ENCODE peak calls at places on chromosome 14, in seven cellular contexts. One of them, this sample, is unnamed.

GRCh38 chr14:61288720-61289119 is 7.6 kb upstream of the TMEM30B start:
- DNase-seq in cardiac fibroblast: no peak
- DNase-seq in AG10803: no peak
- DNase-seq in hepatocyte: no peak
- DNase-seq in stomach: no peak
- DNase-seq in astrocyte of the spinal cord: no peak
- DNase-seq in fibroblast of lung: no peak
- DNase-seq in this sample: no peak

GRCh38 chr14:87049886-87050820 is 942.8 kb downstream of the GALC start:
- DNase-seq in astrocyte of the spinal cord: peak
- DNase-seq in AG10803: peak
- DNase-seq in fibroblast of lung: peak
- DNase-seq in stomach: no peak
- DNase-seq in hepatocyte: peak
- DNase-seq in cardiac fibroblast: peak
- DNase-seq in this sample: peak

GRCh38 chr14:86673523-86673969 is 1143.6 kb downstream of the FLRT2 start:
- DNase-seq in AG10803: no peak
- DNase-seq in stomach: peak
- DNase-seq in hepatocyte: peak
- DNase-seq in cardiac fibroblast: no peak
- DNase-seq in astrocyte of the spinal cord: no peak
- DNase-seq in fibroblast of lung: no peak
- DNase-seq in this sample: no peak

GRCh38 chr14:74049886-74050495 is 30.8 kb downstream of the BBOF1 start:
- DNase-seq in AG10803: peak
- DNase-seq in astrocyte of the spinal cord: no peak
- DNase-seq in cardiac fibroblast: no peak
- DNase-seq in hepatocyte: no peak
- DNase-seq in stomach: no peak
- DNase-seq in fibroblast of lung: no peak
- DNase-seq in this sample: no peak

GRCh38 chr14:101527987-101528386 is 33.3 kb upstream of the DIO3 start:
- DNase-seq in stomach: no peak
- DNase-seq in hepatocyte: no peak
- DNase-seq in astrocyte of the spinal cord: no peak
- DNase-seq in AG10803: no peak
- DNase-seq in cardiac fibroblast: no peak
- DNase-seq in fibroblast of lung: no peak
- DNase-seq in this sample: no peak

GRCh38 chr14:85310491-85311272 is 219.3 kb upstream of the FLRT2 start:
- DNase-seq in AG10803: no peak
- DNase-seq in stomach: no peak
- DNase-seq in fibroblast of lung: no peak
- DNase-seq in astrocyte of the spinal cord: no peak
- DNase-seq in cardiac fibroblast: no peak
- DNase-seq in hepatocyte: no peak
- DNase-seq in this sample: no peak

GRCh38 chr14:96257900-96258299 is 1.9 kb downstream of the BDKRB1 start:
- DNase-seq in AG10803: no peak
- DNase-seq in stomach: no peak
- DNase-seq in cardiac fibroblast: no peak
- DNase-seq in hepatocyte: no peak
- DNase-seq in astrocyte of the spinal cord: no peak
- DNase-seq in fibroblast of lung: no peak
- DNase-seq in this sample: no peak

GRCh38 chr14:21003788-21004346 is 4.8 kb downstream of the SLC39A2 start:
- DNase-seq in astrocyte of the spinal cord: no peak
- DNase-seq in hepatocyte: no peak
- DNase-seq in cardiac fibroblast: no peak
- DNase-seq in AG10803: no peak
- DNase-seq in fibroblast of lung: no peak
- DNase-seq in stomach: no peak
- DNase-seq in this sample: no peak

GRCh38 chr14:54483073-54483745 is 5.6 kb downstream of the GMFB start:
- DNase-seq in hepatocyte: no peak
- DNase-seq in fibroblast of lung: no peak
- DNase-seq in astrocyte of the spinal cord: no peak
- DNase-seq in cardiac fibroblast: no peak
- DNase-seq in stomach: no peak
- DNase-seq in AG10803: no peak
- DNase-seq in this sample: no peak

GRCh38 chr14:101409006-101409543 is 152.2 kb upstream of the DIO3 start:
- DNase-seq in stomach: no peak
- DNase-seq in cardiac fibroblast: no peak
- DNase-seq in astrocyte of the spinal cord: no peak
- DNase-seq in fibroblast of lung: no peak
- DNase-seq in AG10803: no peak
- DNase-seq in hepatocyte: no peak
- DNase-seq in this sample: no peak

GRCh38 chr14:91219505-91220389 is 24.8 kb downstream of the GPR68 start:
- DNase-seq in astrocyte of the spinal cord: no peak
- DNase-seq in cardiac fibroblast: no peak
- DNase-seq in fibroblast of lung: no peak
- DNase-seq in AG10803: no peak
- DNase-seq in hepatocyte: no peak
- DNase-seq in stomach: peak
- DNase-seq in this sample: no peak

GRCh38 chr14:96162741-96163140 is 41.9 kb upstream of the BDKRB2 start:
- DNase-seq in stomach: peak
- DNase-seq in cardiac fibroblast: peak
- DNase-seq in hepatocyte: no peak
- DNase-seq in fibroblast of lung: peak
- DNase-seq in AG10803: peak
- DNase-seq in astrocyte of the spinal cord: no peak
- DNase-seq in this sample: no peak

GRCh38 chr14:75113932-75114539 is 12.8 kb downstream of the NEK9 start:
- DNase-seq in cardiac fibroblast: no peak
- DNase-seq in AG10803: no peak
- DNase-seq in hepatocyte: no peak
- DNase-seq in fibroblast of lung: no peak
- DNase-seq in astrocyte of the spinal cord: no peak
- DNase-seq in stomach: no peak
- DNase-seq in this sample: no peak

GRCh38 chr14:35825968-35826217 is 245 bp upstream of the BRMS1L start:
- DNase-seq in hepatocyte: no peak
- DNase-seq in cardiac fibroblast: no peak
- DNase-seq in AG10803: no peak
- DNase-seq in stomach: no peak
- DNase-seq in fibroblast of lung: no peak
- DNase-seq in astrocyte of the spinal cord: no peak
- DNase-seq in this sample: no peak

GRCh38 chr14:35826952-35827416 is 846 bp downstream of the BRMS1L start:
- DNase-seq in cardiac fibroblast: no peak
- DNase-seq in fibroblast of lung: no peak
- DNase-seq in stomach: no peak
- DNase-seq in AG10803: no peak
- DNase-seq in astrocyte of the spinal cord: no peak
- DNase-seq in hepatocyte: no peak
- DNase-seq in this sample: no peak

GRCh38 chr14:35827678-35828472 is 1.7 kb downstream of the BRMS1L start:
- DNase-seq in astrocyte of the spinal cord: no peak
- DNase-seq in hepatocyte: no peak
- DNase-seq in fibroblast of lung: no peak
- DNase-seq in cardiac fibroblast: no peak
- DNase-seq in stomach: no peak
- DNase-seq in AG10803: no peak
- DNase-seq in this sample: no peak

GRCh38 chr14:35829449-35829848 is 3.3 kb downstream of the BRMS1L start:
- DNase-seq in astrocyte of the spinal cord: peak
- DNase-seq in fibroblast of lung: peak
- DNase-seq in hepatocyte: no peak
- DNase-seq in AG10803: peak
- DNase-seq in cardiac fibroblast: peak
- DNase-seq in stomach: no peak
- DNase-seq in this sample: no peak

DNA sequence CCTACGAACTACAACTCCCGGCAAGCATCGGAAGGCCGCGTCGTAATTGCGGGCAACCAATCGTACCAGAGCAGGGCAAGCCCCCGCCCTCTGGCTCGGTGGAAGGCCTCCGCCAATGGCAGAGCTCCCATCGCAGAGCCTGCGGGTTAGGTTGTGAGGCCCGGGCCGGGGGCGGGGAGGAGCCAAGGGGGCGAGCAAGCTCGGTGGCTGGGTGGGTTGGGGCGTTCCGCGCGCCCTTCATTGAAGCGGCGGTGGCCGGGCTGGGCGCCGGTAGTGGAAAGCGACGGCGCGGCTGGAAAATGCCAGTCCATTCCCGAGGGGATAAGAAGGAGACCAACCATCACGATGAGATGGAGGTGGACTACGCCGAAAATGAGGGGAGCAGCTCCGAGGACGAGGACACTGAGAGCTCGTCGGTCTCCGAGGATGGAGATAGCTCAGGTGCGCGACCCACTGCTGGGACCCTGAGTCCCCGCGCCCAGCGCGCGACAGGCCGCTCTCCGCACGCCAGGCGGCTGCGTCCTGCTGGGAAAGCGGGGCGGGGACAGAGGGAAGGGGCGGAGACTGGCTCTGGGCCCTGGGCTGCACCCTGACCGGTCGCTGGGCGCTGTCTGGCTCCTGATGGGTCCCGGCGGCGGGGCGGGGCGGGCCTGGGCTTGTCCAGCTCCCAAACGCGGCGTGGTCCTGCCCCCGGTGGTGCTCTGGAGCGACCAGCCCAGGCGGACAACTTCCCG is at the start of gene BRMS1L:
- DNase-seq in stomach: peak
- DNase-seq in astrocyte of the spinal cord: peak
- DNase-seq in fibroblast of lung: peak
- DNase-seq in cardiac fibroblast: peak
- DNase-seq in AG10803: peak
- DNase-seq in hepatocyte: peak
- DNase-seq in this sample: peak
- TF ChIP-seq CTCF in stomach: no peak
- TF ChIP-seq CTCF in astrocyte of the spinal cord: no peak
- TF ChIP-seq CTCF in fibroblast of lung: peak
- TF ChIP-seq CTCF in cardiac fibroblast: no peak
- TF ChIP-seq CTCF in AG10803: no peak
- TF ChIP-seq CTCF in hepatocyte: no peak
- TF ChIP-seq CTCF in this sample: no peak

GRCh38 chr14:34355584-34356266 is 106.3 kb downstream of the SPTSSA start:
- DNase-seq in fibroblast of lung: peak
- DNase-seq in astrocyte of the spinal cord: peak
- DNase-seq in hepatocyte: no peak
- DNase-seq in AG10803: peak
- DNase-seq in stomach: no peak
- DNase-seq in cardiac fibroblast: peak
- DNase-seq in this sample: no peak
- H3K4me3 ChIP-seq in fibroblast of lung: no peak
- H3K4me3 ChIP-seq in astrocyte of the spinal cord: no peak
- H3K4me3 ChIP-seq in hepatocyte: no peak
- H3K4me3 ChIP-seq in AG10803: no peak
- H3K4me3 ChIP-seq in stomach: no peak
- H3K4me3 ChIP-seq in cardiac fibroblast: no peak
- H3K4me3 ChIP-seq in this sample: no peak

DNA sequence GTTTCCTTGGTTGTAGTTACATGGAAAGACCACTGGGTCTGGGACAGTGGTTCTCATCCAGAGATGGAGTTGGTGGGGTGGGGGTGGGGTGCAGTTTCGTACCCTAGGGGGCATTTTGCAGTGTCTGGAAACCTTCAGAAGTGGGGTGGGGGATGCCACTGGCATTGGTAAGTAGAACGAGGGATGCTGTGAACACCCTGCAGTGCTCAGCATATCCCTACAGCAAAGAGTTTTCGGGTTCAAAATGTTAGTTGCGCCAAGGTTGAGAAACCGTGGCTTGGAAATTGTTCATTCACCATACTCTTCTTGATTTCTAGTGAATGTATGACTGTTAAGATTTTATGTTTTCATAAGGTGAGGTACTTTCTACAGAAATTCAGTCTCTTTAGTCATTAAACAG is 28.7 kb downstream of the TRAF3 start:
- DNase-seq in stomach: no peak
- DNase-seq in astrocyte of the spinal cord: no peak
- DNase-seq in hepatocyte: no peak
- DNase-seq in AG10803: no peak
- DNase-seq in fibroblast of lung: no peak
- DNase-seq in cardiac fibroblast: no peak
- DNase-seq in this sample: no peak
- TF ChIP-seq CTCF in stomach: no peak
- TF ChIP-seq CTCF in astrocyte of the spinal cord: peak
- TF ChIP-seq CTCF in hepatocyte: no peak
- TF ChIP-seq CTCF in AG10803: no peak
- TF ChIP-seq CTCF in fibroblast of lung: no peak
- TF ChIP-seq CTCF in cardiac fibroblast: peak
- TF ChIP-seq CTCF in this sample: no peak

GRCh38 chr14:68975667-68976066 is 3.4 kb downstream of the ACTN1 start:
- DNase-seq in cardiac fibroblast: peak
- DNase-seq in astrocyte of the spinal cord: peak
- DNase-seq in stomach: no peak
- DNase-seq in hepatocyte: peak
- DNase-seq in AG10803: peak
- DNase-seq in fibroblast of lung: peak
- DNase-seq in this sample: no peak

GRCh38 chr14:68977137-68977740 is 1.9 kb downstream of the ACTN1 start:
- DNase-seq in fibroblast of lung: no peak
- DNase-seq in AG10803: no peak
- DNase-seq in stomach: no peak
- DNase-seq in hepatocyte: no peak
- DNase-seq in astrocyte of the spinal cord: no peak
- DNase-seq in cardiac fibroblast: no peak
- DNase-seq in this sample: no peak

GRCh38 chr14:68977741-68978549 is 1.2 kb downstream of the ACTN1 start:
- DNase-seq in AG10803: peak
- DNase-seq in astrocyte of the spinal cord: peak
- DNase-seq in cardiac fibroblast: peak
- DNase-seq in stomach: peak
- DNase-seq in hepatocyte: peak
- DNase-seq in fibroblast of lung: peak
- DNase-seq in this sample: no peak

GRCh38 chr14:68974759-68975347 is 4.2 kb downstream of the ACTN1 start:
- DNase-seq in hepatocyte: no peak
- DNase-seq in fibroblast of lung: no peak
- DNase-seq in stomach: no peak
- DNase-seq in astrocyte of the spinal cord: no peak
- DNase-seq in AG10803: no peak
- DNase-seq in cardiac fibroblast: no peak
- DNase-seq in this sample: no peak

DNA sequence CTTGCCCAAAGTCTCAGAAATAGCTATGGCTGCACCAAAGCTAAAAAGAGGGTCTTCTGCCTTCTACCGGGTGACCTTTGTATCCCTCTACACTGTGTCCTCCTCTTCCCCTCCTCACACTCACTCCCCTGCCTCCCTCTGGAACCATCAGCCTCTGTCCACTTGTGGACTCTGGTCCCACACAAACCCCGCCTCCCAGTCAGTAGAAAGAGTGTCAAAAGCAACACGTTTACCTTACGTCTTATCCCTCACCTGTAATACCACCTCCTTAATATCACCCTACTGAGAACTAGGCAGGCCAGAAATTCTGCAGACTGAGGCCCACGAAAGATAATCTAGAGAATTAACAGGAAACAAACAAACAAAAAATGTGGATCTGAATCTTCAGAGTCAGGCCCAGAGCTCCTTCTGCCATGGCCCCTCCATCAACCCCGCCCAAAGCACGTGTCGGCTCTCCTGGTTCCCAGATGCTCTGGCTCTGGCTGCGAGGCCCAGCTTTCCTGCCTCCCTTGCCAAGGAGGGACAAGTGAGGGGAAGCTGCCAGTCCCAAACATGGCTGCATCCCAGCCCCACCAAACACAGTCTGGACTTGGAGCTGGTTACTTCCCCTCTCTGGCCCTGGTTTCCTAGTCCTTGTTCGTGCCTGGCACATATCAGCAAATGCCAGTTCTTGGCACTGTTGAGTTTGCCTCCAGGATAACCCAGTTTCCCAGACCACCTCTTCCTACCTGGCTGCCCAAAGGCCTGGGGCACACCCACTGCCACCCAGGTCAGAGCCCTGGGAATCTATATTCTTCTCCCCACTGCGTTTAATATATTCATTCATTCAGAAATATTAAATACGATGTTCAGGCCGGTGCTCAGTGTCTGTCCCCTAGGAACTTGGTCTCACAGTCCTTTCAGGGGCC is 2.7 kb downstream of the ACTN1 start:
- DNase-seq in AG10803: peak
- DNase-seq in cardiac fibroblast: no peak
- DNase-seq in astrocyte of the spinal cord: no peak
- DNase-seq in fibroblast of lung: peak
- DNase-seq in stomach: no peak
- DNase-seq in hepatocyte: peak
- DNase-seq in this sample: no peak
- H3K4me3 ChIP-seq in AG10803: peak
- H3K4me3 ChIP-seq in cardiac fibroblast: peak
- H3K4me3 ChIP-seq in astrocyte of the spinal cord: peak
- H3K4me3 ChIP-seq in fibroblast of lung: peak
- H3K4me3 ChIP-seq in stomach: peak
- H3K4me3 ChIP-seq in hepatocyte: no peak
- H3K4me3 ChIP-seq in this sample: no peak

This sample was measured in LNCaP clone FGC.